ENCODE peak calls at places on chromosomes 3 and 15, in ten cellular contexts. One of them, this sample, is unnamed.

GRCh38 chr3:186380622-186381380 is 18.8 kb upstream of the DGKG start:
- DNase-seq in stimulated activated naive CD4-positive, alpha-beta T cell treated with Interleukin-2 at 50 U/mL for 16 hours: no peak
- DNase-seq in B cell: no peak
- DNase-seq in GM19239: no peak
- DNase-seq in GM13976: no peak
- DNase-seq in dorsolateral prefrontal cortex: no peak
- DNase-seq in foreskin fibroblast: no peak
- DNase-seq in cardiac fibroblast: peak
- DNase-seq in H9: no peak
- DNase-seq in AG08396: peak
- DNase-seq in this sample: no peak

GRCh38 chr3:108953210-108953609 is 469 bp downstream of the GUCA1C start:
- DNase-seq in stimulated activated naive CD4-positive, alpha-beta T cell treated with Interleukin-2 at 50 U/mL for 16 hours: no peak
- DNase-seq in B cell: no peak
- DNase-seq in GM19239: no peak
- DNase-seq in GM13976: no peak
- DNase-seq in dorsolateral prefrontal cortex: no peak
- DNase-seq in foreskin fibroblast: no peak
- DNase-seq in cardiac fibroblast: no peak
- DNase-seq in H9: no peak
- DNase-seq in AG08396: no peak
- DNase-seq in this sample: no peak

GRCh38 chr3:182487048-182487447 is 306.3 kb upstream of the ATP11B start:
- DNase-seq in stimulated activated naive CD4-positive, alpha-beta T cell treated with Interleukin-2 at 50 U/mL for 16 hours: no peak
- DNase-seq in B cell: no peak
- DNase-seq in GM19239: no peak
- DNase-seq in GM13976: no peak
- DNase-seq in dorsolateral prefrontal cortex: no peak
- DNase-seq in foreskin fibroblast: no peak
- DNase-seq in cardiac fibroblast: no peak
- DNase-seq in H9: no peak
- DNase-seq in AG08396: no peak
- DNase-seq in this sample: no peak

GRCh38 chr15:53693729-53694533 is 65.5 kb downstream of the WDR72 start:
- DNase-seq in stimulated activated naive CD4-positive, alpha-beta T cell treated with Interleukin-2 at 50 U/mL for 16 hours: no peak
- DNase-seq in B cell: no peak
- DNase-seq in GM19239: no peak
- DNase-seq in GM13976: no peak
- DNase-seq in dorsolateral prefrontal cortex: no peak
- DNase-seq in foreskin fibroblast: no peak
- DNase-seq in cardiac fibroblast: no peak
- DNase-seq in H9: no peak
- DNase-seq in AG08396: no peak
- DNase-seq in this sample: peak

GRCh38 chr3:23867400-23867799 is 49.4 kb downstream of the NKIRAS1 start:
- DNase-seq in stimulated activated naive CD4-positive, alpha-beta T cell treated with Interleukin-2 at 50 U/mL for 16 hours: no peak
- DNase-seq in B cell: no peak
- DNase-seq in GM19239: no peak
- DNase-seq in GM13976: no peak
- DNase-seq in dorsolateral prefrontal cortex: no peak
- DNase-seq in foreskin fibroblast: no peak
- DNase-seq in cardiac fibroblast: no peak
- DNase-seq in H9: no peak
- DNase-seq in AG08396: no peak
- DNase-seq in this sample: no peak

GRCh38 chr3:25372167-25372566 is 55.9 kb upstream of the RARB start:
- DNase-seq in stimulated activated naive CD4-positive, alpha-beta T cell treated with Interleukin-2 at 50 U/mL for 16 hours: no peak
- DNase-seq in B cell: no peak
- DNase-seq in GM19239: no peak
- DNase-seq in GM13976: no peak
- DNase-seq in dorsolateral prefrontal cortex: no peak
- DNase-seq in foreskin fibroblast: no peak
- DNase-seq in cardiac fibroblast: no peak
- DNase-seq in H9: no peak
- DNase-seq in AG08396: no peak
- DNase-seq in this sample: no peak

GRCh38 chr3:61009025-61009424 is 242.2 kb downstream of the FHIT start:
- DNase-seq in stimulated activated naive CD4-positive, alpha-beta T cell treated with Interleukin-2 at 50 U/mL for 16 hours: no peak
- DNase-seq in B cell: peak
- DNase-seq in GM19239: no peak
- DNase-seq in GM13976: no peak
- DNase-seq in dorsolateral prefrontal cortex: peak
- DNase-seq in foreskin fibroblast: no peak
- DNase-seq in cardiac fibroblast: no peak
- DNase-seq in H9: no peak
- DNase-seq in AG08396: no peak
- DNase-seq in this sample: peak

GRCh38 chr3:72277710-72278109 is 492.8 kb upstream of the PROK2 start:
- DNase-seq in stimulated activated naive CD4-positive, alpha-beta T cell treated with Interleukin-2 at 50 U/mL for 16 hours: no peak
- DNase-seq in B cell: no peak
- DNase-seq in GM19239: no peak
- DNase-seq in GM13976: no peak
- DNase-seq in dorsolateral prefrontal cortex: no peak
- DNase-seq in foreskin fibroblast: no peak
- DNase-seq in cardiac fibroblast: no peak
- DNase-seq in H9: no peak
- DNase-seq in AG08396: no peak
- DNase-seq in this sample: no peak

GRCh38 chr15:95368211-95368610 is 962.3 kb upstream of the NR2F2 start:
- DNase-seq in stimulated activated naive CD4-positive, alpha-beta T cell treated with Interleukin-2 at 50 U/mL for 16 hours: no peak
- DNase-seq in B cell: no peak
- DNase-seq in GM19239: no peak
- DNase-seq in GM13976: no peak
- DNase-seq in dorsolateral prefrontal cortex: no peak
- DNase-seq in foreskin fibroblast: no peak
- DNase-seq in cardiac fibroblast: peak
- DNase-seq in H9: no peak
- DNase-seq in AG08396: no peak
- DNase-seq in this sample: no peak

GRCh38 chr3:48952510-48953118 is 34.0 kb downstream of the ARIH2 start:
- DNase-seq in stimulated activated naive CD4-positive, alpha-beta T cell treated with Interleukin-2 at 50 U/mL for 16 hours: no peak
- DNase-seq in B cell: peak
- DNase-seq in GM19239: no peak
- DNase-seq in GM13976: peak
- DNase-seq in dorsolateral prefrontal cortex: no peak
- DNase-seq in foreskin fibroblast: peak
- DNase-seq in cardiac fibroblast: peak
- DNase-seq in H9: peak
- DNase-seq in AG08396: no peak
- DNase-seq in this sample: peak

GRCh38 chr15:56835598-56836275 is 82.7 kb upstream of the TCF12 start:
- DNase-seq in stimulated activated naive CD4-positive, alpha-beta T cell treated with Interleukin-2 at 50 U/mL for 16 hours: no peak
- DNase-seq in B cell: no peak
- DNase-seq in GM19239: no peak
- DNase-seq in GM13976: no peak
- DNase-seq in dorsolateral prefrontal cortex: no peak
- DNase-seq in foreskin fibroblast: peak
- DNase-seq in cardiac fibroblast: peak
- DNase-seq in H9: no peak
- DNase-seq in AG08396: no peak
- DNase-seq in this sample: peak

GRCh38 chr3:59192473-59192872 is 142.6 kb upstream of the CFAP20DC start:
- DNase-seq in stimulated activated naive CD4-positive, alpha-beta T cell treated with Interleukin-2 at 50 U/mL for 16 hours: no peak
- DNase-seq in B cell: no peak
- DNase-seq in GM19239: no peak
- DNase-seq in GM13976: no peak
- DNase-seq in dorsolateral prefrontal cortex: no peak
- DNase-seq in foreskin fibroblast: peak
- DNase-seq in cardiac fibroblast: peak
- DNase-seq in H9: no peak
- DNase-seq in AG08396: peak
- DNase-seq in this sample: no peak

GRCh38 chr15:85457392-85457968 is 77.1 kb downstream of the AKAP13 start:
- DNase-seq in stimulated activated naive CD4-positive, alpha-beta T cell treated with Interleukin-2 at 50 U/mL for 16 hours: no peak
- DNase-seq in B cell: peak
- DNase-seq in GM19239: no peak
- DNase-seq in GM13976: peak
- DNase-seq in dorsolateral prefrontal cortex: no peak
- DNase-seq in foreskin fibroblast: no peak
- DNase-seq in cardiac fibroblast: no peak
- DNase-seq in H9: no peak
- DNase-seq in AG08396: no peak
- DNase-seq in this sample: no peak

GRCh38 chr15:91224750-91225380 is 124.8 kb downstream of the SV2B start:
- DNase-seq in stimulated activated naive CD4-positive, alpha-beta T cell treated with Interleukin-2 at 50 U/mL for 16 hours: no peak
- DNase-seq in B cell: peak
- DNase-seq in GM19239: peak
- DNase-seq in GM13976: peak
- DNase-seq in dorsolateral prefrontal cortex: no peak
- DNase-seq in foreskin fibroblast: peak
- DNase-seq in cardiac fibroblast: peak
- DNase-seq in H9: peak
- DNase-seq in AG08396: peak
- DNase-seq in this sample: peak

GRCh38 chr3:169026543-169027181 is 636.9 kb downstream of the MECOM start:
- DNase-seq in stimulated activated naive CD4-positive, alpha-beta T cell treated with Interleukin-2 at 50 U/mL for 16 hours: no peak
- DNase-seq in B cell: no peak
- DNase-seq in GM19239: no peak
- DNase-seq in GM13976: no peak
- DNase-seq in dorsolateral prefrontal cortex: no peak
- DNase-seq in foreskin fibroblast: peak
- DNase-seq in cardiac fibroblast: peak
- DNase-seq in H9: no peak
- DNase-seq in AG08396: peak
- DNase-seq in this sample: peak

GRCh38 chr3:27728195-27729087 is 6.3 kb upstream of the EOMES start:
- DNase-seq in stimulated activated naive CD4-positive, alpha-beta T cell treated with Interleukin-2 at 50 U/mL for 16 hours: no peak
- DNase-seq in B cell: peak
- DNase-seq in GM19239: no peak
- DNase-seq in GM13976: no peak
- DNase-seq in dorsolateral prefrontal cortex: no peak
- DNase-seq in foreskin fibroblast: peak
- DNase-seq in cardiac fibroblast: no peak
- DNase-seq in H9: peak
- DNase-seq in AG08396: no peak
- DNase-seq in this sample: no peak

GRCh38 chr3:108006077-108006675 is 84.7 kb downstream of the CD47 start:
- DNase-seq in stimulated activated naive CD4-positive, alpha-beta T cell treated with Interleukin-2 at 50 U/mL for 16 hours: no peak
- DNase-seq in B cell: no peak
- DNase-seq in GM19239: no peak
- DNase-seq in GM13976: no peak
- DNase-seq in dorsolateral prefrontal cortex: no peak
- DNase-seq in foreskin fibroblast: no peak
- DNase-seq in cardiac fibroblast: peak
- DNase-seq in H9: no peak
- DNase-seq in AG08396: no peak
- DNase-seq in this sample: no peak

GRCh38 chr15:70152070-70152480 is 54.4 kb upstream of the TLE3 start:
- DNase-seq in stimulated activated naive CD4-positive, alpha-beta T cell treated with Interleukin-2 at 50 U/mL for 16 hours: no peak
- DNase-seq in B cell: no peak
- DNase-seq in GM19239: no peak
- DNase-seq in GM13976: no peak
- DNase-seq in dorsolateral prefrontal cortex: peak
- DNase-seq in foreskin fibroblast: no peak
- DNase-seq in cardiac fibroblast: peak
- DNase-seq in H9: no peak
- DNase-seq in AG08396: no peak
- DNase-seq in this sample: peak